ENCODE peak calls at places on chromosomes 6 and 20, in seven cellular contexts. Q is IMR-90, D is neuronal stem cell, P is mesendoderm, Z is mesenchymal stem cell, Y is H9, L is trophoblast cell. V is an unnamed sample.

GRCh38 chr20:57432874-57433491 is 41.8 kb downstream of the RBM38 start:
- DNase-seq in Q (no peak), D (no peak), P (no peak), Z (peak), Y (no peak), L (no peak), V (no peak)

GRCh38 chr6:100116409-100117194 is 122.6 kb upstream of the MCHR2 start:
- DNase-seq in Q (peak), D (peak), P (peak), Z (peak), Y (peak), L (peak), V (peak)

GRCh38 chr6:11614534-11615213 is 77.1 kb downstream of the TMEM170B start:
- DNase-seq in Q (no peak), D (no peak), P (no peak), Z (no peak), Y (no peak), L (peak), V (no peak)

GRCh38 chr6:43405354-43405753 is 22.0 kb upstream of the ABCC10 start:
- DNase-seq in Q (no peak), D (no peak), P (no peak), Z (peak), Y (no peak), L (peak), V (no peak)

GRCh38 chr6:44217332-44218143 is 812 bp downstream of the MYMX start:
- DNase-seq in Q (peak), D (no peak), P (peak), Z (no peak), Y (peak), L (no peak), V (no peak)

GRCh38 chr6:43806041-43806757 is 36.2 kb downstream of the VEGFA start:
- DNase-seq in Q (no peak), D (no peak), P (peak), Z (peak), Y (no peak), L (peak), V (no peak)

GRCh38 chr20:48635791-48636267 is 192.0 kb downstream of the PREX1 start:
- DNase-seq in Q (peak), D (no peak), P (peak), Z (peak), Y (peak), L (peak), V (peak)

GRCh38 chr20:59376109-59376841 is 75.9 kb downstream of the EDN3 start:
- DNase-seq in Q (no peak), D (no peak), P (no peak), Z (no peak), Y (no peak), L (no peak), V (no peak)

GRCh38 chr6:73610444-73611275 is 43.1 kb downstream of the SLC17A5 start:
- DNase-seq in Q (peak), D (no peak), P (peak), Z (peak), Y (no peak), L (peak), V (no peak)

GRCh38 chr6:140915001-140915950 is 1217.4 kb upstream of the GJE1 start:
- DNase-seq in Q (no peak), D (no peak), P (no peak), Z (no peak), Y (no peak), L (no peak), V (no peak)

GRCh38 chr20:25294459-25295385 is 46.8 kb downstream of the PYGB start:
- DNase-seq in Q (peak), D (peak), P (peak), Z (peak), Y (peak), L (peak), V (peak)

GRCh38 chr20:40471261-40471629 is 217.8 kb downstream of the MAFB start:
- DNase-seq in Q (no peak), D (peak), P (peak), Z (peak), Y (peak), L (peak), V (peak)

GRCh38 chr6:38080349-38080748 is 260.8 kb downstream of the ZFAND3 start:
- DNase-seq in Q (peak), D (no peak), P (no peak), Z (no peak), Y (no peak), L (no peak), V (no peak)

GRCh38 chr6:5036309-5036708 is 32.5 kb upstream of the RPP40 start:
- DNase-seq in Q (peak), D (peak), P (peak), Z (peak), Y (peak), L (peak), V (no peak)

GRCh38 chr20:43949741-43950618 is 35.3 kb downstream of the TOX2 start:
- DNase-seq in Q (no peak), D (no peak), P (no peak), Z (peak), Y (no peak), L (no peak), V (no peak)

GRCh38 chr6:41546866-41547798 is 951 bp downstream of the FOXP4 start:
- DNase-seq in Q (peak), D (peak), P (peak), Z (peak), Y (no peak), L (peak), V (peak)

GRCh38 chr6:33207569-33208088 is 671 bp upstream of the RING1 start:
- DNase-seq in Q (peak), D (no peak), P (no peak), Z (peak), Y (no peak), L (peak), V (peak)

GRCh38 chr6:154414021-154414813 is 57.6 kb upstream of the IPCEF1 start:
- DNase-seq in Q (peak), D (no peak), P (peak), Z (peak), Y (no peak), L (peak), V (no peak)

GRCh38 chr20:4740774-4741431 is 19.2 kb downstream of the PRND start:
- DNase-seq in Q (peak), D (peak), P (peak), Z (peak), Y (peak), L (peak), V (peak)

GRCh38 chr20:41616228-41616627 is 1.9 kb downstream of the CHD6 start:
- DNase-seq in Q (peak), D (no peak), P (no peak), Z (peak), Y (no peak), L (no peak), V (no peak)

GRCh38 chr20:17369506-17369905 is 142.7 kb downstream of the PCSK2 start:
- DNase-seq in Q (no peak), D (no peak), P (no peak), Z (no peak), Y (no peak), L (no peak), V (no peak)

GRCh38 chr6:6565488-6565887 is 23.0 kb upstream of the LY86 start:
- DNase-seq in Q (no peak), D (no peak), P (no peak), Z (no peak), Y (no peak), L (no peak), V (no peak)

GRCh38 chr6:163460307-163460782 is 45.8 kb downstream of the QKI start:
- DNase-seq in Q (peak), D (no peak), P (peak), Z (peak), Y (no peak), L (no peak), V (no peak)

GRCh38 chr6:89951574-89952360 is 57.5 kb downstream of the GJA10 start:
- DNase-seq in Q (peak), D (no peak), P (peak), Z (no peak), Y (peak), L (no peak), V (no peak)

GRCh38 chr6:45445749-45446454 is 68.2 kb upstream of the SUPT3H start:
- DNase-seq in Q (peak), D (peak), P (peak), Z (peak), Y (peak), L (peak), V (no peak)

GRCh38 chr6:109794201-109794926 is 103.3 kb downstream of the FIG4 start:
- DNase-seq in Q (peak), D (no peak), P (no peak), Z (peak), Y (no peak), L (no peak), V (no peak)

GRCh38 chr6:166008441-166009369 is 158.9 kb downstream of the TBXT start:
- DNase-seq in Q (peak), D (no peak), P (peak), Z (peak), Y (peak), L (no peak), V (peak)

GRCh38 chr6:16165641-16166040 is 36.8 kb downstream of the MYLIP start:
- DNase-seq in Q (no peak), D (no peak), P (peak), Z (no peak), Y (no peak), L (no peak), V (no peak)

GRCh38 chr6:158808442-158808833 is 10.7 kb downstream of the EZR start:
- DNase-seq in Q (no peak), D (no peak), P (no peak), Z (no peak), Y (no peak), L (no peak), V (no peak)

GRCh38 chr20:23157741-23158140 is 71.6 kb upstream of the CD93 start:
- DNase-seq in Q (no peak), D (no peak), P (no peak), Z (peak), Y (peak), L (peak), V (peak)

GRCh38 chr6:113489946-113490345 is 367.2 kb upstream of the MARCKS start:
- DNase-seq in Q (no peak), D (no peak), P (no peak), Z (no peak), Y (no peak), L (no peak), V (no peak)

GRCh38 chr6:55937227-55937626 is 61.8 kb upstream of the BMP5 start:
- DNase-seq in Q (no peak), D (no peak), P (no peak), Z (no peak), Y (no peak), L (no peak), V (no peak)

GRCh38 chr6:35463292-35463691 is 4.9 kb upstream of the RPL10A start:
- DNase-seq in Q (no peak), D (no peak), P (no peak), Z (no peak), Y (no peak), L (no peak), V (no peak)

GRCh38 chr6:5151295-5151954 is 66.3 kb downstream of the PPP1R3G start:
- DNase-seq in Q (no peak), D (no peak), P (no peak), Z (no peak), Y (no peak), L (no peak), V (no peak)

GRCh38 chr20:20426472-20426907 is 58.6 kb downstream of the INSM1 start:
- DNase-seq in Q (no peak), D (no peak), P (no peak), Z (no peak), Y (no peak), L (no peak), V (no peak)
- H2BK5ac ChIP-seq in Q (no peak), D (no peak), P (no peak), Z (no peak), Y (no peak), L (no peak), V (no peak)

GRCh38 chr6:112400282-112400681 is 53.2 kb downstream of the RFPL4B start:
- DNase-seq in Q (no peak), D (no peak), P (no peak), Z (no peak), Y (no peak), L (no peak), V (no peak)
- H2BK5ac ChIP-seq in Q (no peak), D (no peak), P (no peak), Z (no peak), Y (no peak), L (no peak), V (no peak)

GRCh38 chr6:20229881-20230280 is 17.6 kb upstream of the MBOAT1 start:
- DNase-seq in Q (no peak), D (no peak), P (no peak), Z (no peak), Y (no peak), L (no peak), V (no peak)
- H2BK5ac ChIP-seq in Q (no peak), D (no peak), P (no peak), Z (no peak), Y (no peak), L (no peak), V (no peak)

DNA sequence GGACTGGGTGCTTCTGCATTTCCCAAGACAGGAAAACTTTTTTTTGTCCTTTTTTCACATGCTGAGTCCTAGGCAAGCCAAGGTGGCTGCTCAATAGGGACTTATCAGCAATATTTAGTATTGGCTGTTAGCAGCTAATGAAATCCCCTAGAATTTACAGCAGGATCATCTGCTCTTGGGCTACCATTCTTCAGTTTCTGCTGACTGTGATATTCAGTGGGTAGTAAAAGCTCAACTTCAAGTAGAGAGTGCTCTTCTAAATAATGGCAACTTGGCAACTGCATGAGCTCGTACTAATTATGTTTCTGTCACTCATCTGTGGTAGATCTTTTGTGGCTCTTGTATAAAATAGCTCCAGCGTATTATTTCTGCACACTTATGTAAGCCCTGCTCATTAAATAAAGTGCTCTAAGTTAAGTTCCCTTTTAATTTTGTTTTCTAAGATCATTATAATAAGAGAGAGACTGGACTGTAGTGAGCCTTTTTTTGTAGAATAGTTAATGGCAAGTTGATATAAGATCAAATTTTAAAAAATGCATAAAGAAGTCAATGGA is 110.3 kb downstream of the SLC35F1 start:
- DNase-seq in Q (no peak), D (no peak), P (no peak), Z (no peak), Y (no peak), L (no peak), V (no peak)
- H2BK5ac ChIP-seq in Q (no peak), D (no peak), P (no peak), Z (no peak), Y (no peak), L (no peak), V (no peak)

GRCh38 chr20:9685011-9685410 is 153.9 kb downstream of the PAK5 start:
- DNase-seq in Q (no peak), D (no peak), P (no peak), Z (no peak), Y (no peak), L (no peak), V (no peak)
- H2BK5ac ChIP-seq in Q (no peak), D (no peak), P (no peak), Z (no peak), Y (no peak), L (no peak), V (no peak)

DNA sequence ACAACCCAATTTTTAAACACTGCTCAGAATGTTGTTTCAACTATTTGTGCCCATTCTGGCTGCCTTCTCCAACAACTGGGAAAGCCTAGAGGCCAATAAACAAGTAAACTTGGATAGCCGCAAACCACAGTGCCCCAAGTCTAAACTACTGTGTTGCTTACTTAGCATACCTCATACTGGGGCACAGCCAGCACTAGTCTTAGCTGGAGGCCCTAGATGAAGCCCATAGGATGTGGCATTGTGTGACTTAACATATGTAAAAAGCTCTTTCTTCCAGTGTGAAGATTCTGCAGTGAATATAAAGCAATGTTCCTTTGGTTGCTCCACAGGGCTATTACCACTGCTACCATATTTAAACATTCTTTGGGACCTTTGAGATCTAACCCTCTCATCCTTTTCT is 564.3 kb upstream of the NRSN1 start:
- DNase-seq in Q (no peak), D (no peak), P (peak), Z (no peak), Y (no peak), L (no peak), V (no peak)
- H2BK5ac ChIP-seq in Q (no peak), D (no peak), P (no peak), Z (no peak), Y (no peak), L (no peak), V (no peak)

V was measured in H1.